ENCODE peak calls at places on chromosome 16, in eight cellular contexts. P, D, S, F, K, E, J and T are unnamed samples.
A peak's percentile ranks its signal among the peaks of the same experiment; 100 is the strongest.

GRCh38 chr16:67017451-67017750 is 11.5 kb upstream of the CBFB start:
- DNase-seq in P (no peak), D (no peak), S (no peak), F (no peak), K (no peak), E (no peak), J (no peak), T (no peak)

GRCh38 chr16:83682858-83683235 is 124.9 kb upstream of the HSBP1 start:
- DNase-seq in P (no peak), D (no peak), S (no peak), F (no peak), K (no peak), E (no peak), J (no peak), T (no peak)

GRCh38 chr16:10619271-10619849 is 39.0 kb upstream of the EMP2 start:
- DNase-seq in P (no peak), D (no peak), S (peak; percentile 75), F (peak; percentile 70), K (peak; percentile 72), E (no peak), J (no peak), T (no peak)

GRCh38 chr16:57185446-57185944 is 344 bp downstream of the PSME3IP1 start:
- DNase-seq in P (no peak), D (no peak), S (peak; percentile 61), F (no peak), K (peak; percentile 40), E (no peak), J (no peak), T (no peak)

GRCh38 chr16:30731411-30731810 is 16.8 kb upstream of the PHKG2 start:
- DNase-seq in P (no peak), D (no peak), S (no peak), F (no peak), K (no peak), E (no peak), J (no peak), T (no peak)

GRCh38 chr16:58421529-58421928 is 29.3 kb downstream of the GINS3 start:
- DNase-seq in P (no peak), D (no peak), S (no peak), F (no peak), K (no peak), E (no peak), J (no peak), T (no peak)

GRCh38 chr16:50309527-50310307 is 43.4 kb downstream of the ADCY7 start:
- DNase-seq in P (no peak), D (peak; percentile 82), S (peak; percentile 82), F (no peak), K (no peak), E (no peak), J (no peak), T (no peak)

GRCh38 chr16:87384162-87384999 is 805 bp upstream of the FBXO31 start:
- DNase-seq in P (no peak), D (peak; percentile 57), S (peak; percentile 82), F (no peak), K (peak; percentile 45), E (no peak), J (no peak), T (no peak)

GRCh38 chr16:78065344-78065743 is 34.1 kb upstream of the WWOX start:
- DNase-seq in P (no peak), D (no peak), S (no peak), F (no peak), K (no peak), E (no peak), J (no peak), T (no peak)

GRCh38 chr16:46830417-46830901 is 521 bp downstream of the C16orf87 start:
- DNase-seq in P (no peak), D (no peak), S (no peak), F (no peak), K (no peak), E (no peak), J (no peak), T (no peak)

GRCh38 chr16:54985156-54985555 is 54.5 kb downstream of the IRX5 start:
- DNase-seq in P (no peak), D (no peak), S (no peak), F (no peak), K (no peak), E (no peak), J (no peak), T (no peak)

GRCh38 chr16:57335361-57335760 is 23.2 kb upstream of the CCL22 start:
- DNase-seq in P (no peak), D (no peak), S (no peak), F (no peak), K (no peak), E (no peak), J (peak; percentile 74), T (no peak)

GRCh38 chr16:24116989-24117388 is 139.1 kb upstream of the CACNG3 start:
- DNase-seq in P (no peak), D (no peak), S (no peak), F (no peak), K (peak; percentile 57), E (no peak), J (no peak), T (no peak)

GRCh38 chr16:11049396-11050059 is 105.2 kb downstream of the CLEC16A start:
- DNase-seq in P (no peak), D (peak; percentile 27), S (no peak), F (no peak), K (no peak), E (no peak), J (no peak), T (no peak)

DNA sequence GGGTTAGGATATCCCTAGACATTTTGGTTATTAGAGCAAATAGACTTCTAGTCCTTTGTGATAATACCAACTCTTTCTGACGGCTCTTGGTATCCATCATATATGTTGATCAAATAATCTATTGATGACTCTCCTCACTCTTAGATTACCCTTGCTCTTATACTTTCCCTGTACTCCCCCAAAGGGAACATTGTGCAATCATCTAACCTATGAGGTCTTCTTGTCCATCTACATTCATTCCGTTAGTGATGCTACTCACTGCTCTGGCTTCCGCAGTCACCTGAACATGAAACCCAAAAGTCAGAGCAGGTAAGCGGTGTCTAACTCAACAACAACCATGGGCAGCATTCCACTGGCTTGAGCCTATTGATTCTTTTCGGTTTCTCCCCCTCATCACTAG is 223.7 kb upstream of the SALL1 start:
- DNase-seq in P (no peak), D (no peak), S (no peak), F (no peak), K (no peak), E (no peak), J (no peak), T (no peak)
- H3K9ac ChIP-seq in P (no peak overlapping the region), D (no peak overlapping the region), S (no peak overlapping the region), F (no peak overlapping the region), K (no peak overlapping the region), E (no peak overlapping the region), J (no peak overlapping the region), T (no peak overlapping the region)

DNA sequence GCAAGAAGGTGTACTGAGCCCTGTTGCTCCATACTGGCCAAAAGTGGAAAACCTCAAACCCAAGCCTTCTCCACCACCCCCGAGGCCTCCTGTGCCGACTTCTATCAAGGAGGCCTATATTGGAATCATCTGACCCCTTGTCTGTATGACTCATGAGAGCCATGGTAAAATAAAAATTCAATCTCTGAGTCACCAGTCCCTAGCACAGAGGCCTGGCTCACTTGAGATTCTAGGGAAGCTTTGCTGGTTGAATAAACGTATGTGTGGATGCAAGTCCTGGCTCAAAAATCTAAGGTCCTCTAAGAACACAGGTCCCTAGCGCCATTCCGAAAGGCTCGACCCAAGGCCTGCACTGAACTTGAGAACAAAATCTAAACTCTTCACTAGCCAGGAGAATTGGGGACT is 15.0 kb downstream of the NSMCE1 start:
- DNase-seq in P (peak; percentile 65), D (no peak), S (no peak), F (no peak), K (no peak), E (no peak), J (peak; percentile 83), T (no peak)
- TF ChIP-seq POLR2AphosphoS5 in P (no peak), D (no peak), S (no peak), F (no peak), K (no peak), E (no peak), J (no peak), T (no peak)

GRCh38 chr16:19344980-19345379 is 59.4 kb downstream of the CLEC19A start:
- DNase-seq in P (no peak), D (no peak), S (no peak), F (no peak), K (no peak), E (no peak), J (no peak), T (no peak)

GRCh38 chr16:19348125-19348524 is 62.6 kb downstream of the CLEC19A start:
- DNase-seq in P (no peak), D (no peak), S (no peak), F (no peak), K (no peak), E (no peak), J (no peak), T (no peak)

GRCh38 chr16:19346335-19346922 is 60.9 kb downstream of the CLEC19A start:
- DNase-seq in P (no peak), D (no peak), S (no peak), F (no peak), K (no peak), E (no peak), J (no peak), T (no peak)

GRCh38 chr16:19344224-19344801 is 58.8 kb downstream of the CLEC19A start:
- DNase-seq in P (no peak), D (no peak), S (no peak), F (no peak), K (no peak), E (no peak), J (no peak), T (no peak)

DNA sequence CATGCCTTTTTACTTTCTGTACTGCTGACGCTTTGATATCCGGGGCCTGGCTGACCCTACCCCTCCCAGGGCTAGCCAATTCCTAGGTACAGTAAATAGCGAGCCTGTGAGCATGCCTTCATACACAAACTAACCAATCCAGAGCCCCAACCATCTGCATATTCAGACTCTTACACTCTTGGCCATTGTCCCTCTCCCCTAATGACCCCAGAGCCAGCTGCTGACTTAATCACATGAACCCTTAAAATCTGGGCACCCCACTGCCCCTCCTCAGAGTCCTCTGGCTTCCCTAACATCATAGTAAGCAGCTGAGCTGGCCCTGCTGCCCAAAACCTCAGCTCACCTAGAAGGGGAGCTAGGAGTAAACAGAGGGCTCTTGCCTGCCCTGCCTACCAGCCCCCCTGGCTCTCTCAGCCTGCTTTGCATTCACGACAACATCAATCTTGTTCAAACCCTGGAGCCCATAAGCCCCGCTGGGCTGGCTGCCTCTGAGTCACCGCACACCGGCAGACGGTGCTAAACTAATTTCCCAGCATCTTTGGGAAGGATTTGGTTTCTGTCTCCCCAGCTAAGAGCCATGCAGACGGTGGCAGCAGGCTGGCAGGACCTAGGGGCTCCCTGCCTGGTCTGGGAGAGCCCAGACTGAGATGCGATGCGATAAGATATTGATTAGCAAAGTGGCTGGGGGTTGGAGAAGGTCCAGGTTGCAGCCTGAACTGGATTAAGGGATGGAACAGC is 63.2 kb downstream of the CLEC19A start:
- DNase-seq in P (no peak), D (no peak), S (peak; percentile 73), F (peak; percentile 66), K (no peak), E (no peak), J (no peak), T (no peak)
- H3K4me3 ChIP-seq in P (no peak overlapping the region), D (no peak overlapping the region), S (no peak overlapping the region), F (no peak overlapping the region), K (no peak overlapping the region), E (no peak overlapping the region), J (no peak overlapping the region), T (no peak overlapping the region)

DNA sequence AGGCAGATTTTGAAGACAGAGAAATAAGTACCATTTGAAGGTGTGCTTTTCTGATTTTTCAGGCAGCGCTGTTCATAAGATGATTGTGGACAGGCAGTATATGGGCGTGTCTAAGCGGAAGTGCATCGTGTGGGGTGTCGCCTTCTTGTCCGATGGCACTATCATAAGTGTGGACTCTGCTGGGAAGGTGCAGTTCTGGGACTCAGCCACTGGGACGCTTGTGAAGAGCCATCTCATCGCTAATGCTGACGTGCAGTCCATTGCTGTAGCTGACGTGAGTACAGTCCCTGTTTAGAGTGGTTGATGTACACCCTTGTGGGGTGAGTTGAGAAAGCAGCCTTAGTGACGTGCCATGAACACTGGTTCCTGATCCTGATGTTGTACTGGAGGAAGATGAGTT is 10.7 kb downstream of the UTP4 start:
- DNase-seq in P (no peak), D (peak; percentile 30), S (peak; percentile 31), F (no peak), K (peak; percentile 17), E (no peak), J (no peak), T (no peak)
- H3K9ac ChIP-seq in P (no peak overlapping the region), D (no peak overlapping the region), S (no peak overlapping the region), F (no peak overlapping the region), K (no peak overlapping the region), E (no peak overlapping the region), J (no peak overlapping the region), T (no peak overlapping the region)